ENCODE peak calls at places on chromosomes 16 and 17, in five cellular contexts. X, V, B, K and L are unnamed samples.

GRCh38 chr17:40440166-40440565 is 3.1 kb upstream of the IGFBP4 start:
- DNase-seq in X (no peak), V (no peak), B (no peak), K (no peak), L (no peak)

GRCh38 chr16:1152123-1152638 is 725 bp upstream of the CACNA1H start:
- DNase-seq in X (no peak), V (no peak), B (no peak), K (no peak), L (no peak)

GRCh38 chr16:2464333-2464732 is 4.4 kb downstream of the TEDC2 start:
- DNase-seq in X (no peak), V (no peak), B (no peak), K (no peak), L (no peak)

GRCh38 chr17:81332949-81333570 is 38.0 kb upstream of the SLC38A10 start:
- DNase-seq in X (no peak), V (no peak), B (no peak), K (no peak), L (no peak)

GRCh38 chr17:45197555-45198334 is 23.9 kb upstream of the FMNL1 start:
- DNase-seq in X (peak), V (peak), B (no peak), K (peak), L (peak)

GRCh38 chr17:30237296-30238002 is 2.0 kb upstream of the SLC6A4 start:
- DNase-seq in X (no peak), V (no peak), B (no peak), K (no peak), L (no peak)

GRCh38 chr16:15435216-15435864 is 952 bp downstream of the BMERB1 start:
- DNase-seq in X (no peak), V (no peak), B (no peak), K (no peak), L (no peak)

GRCh38 chr17:42200702-42201101 is 6.4 kb upstream of the GHDC start:
- DNase-seq in X (no peak), V (no peak), B (no peak), K (no peak), L (peak)

GRCh38 chr16:84247844-84248243 is 8.0 kb upstream of the KCNG4 start:
- DNase-seq in X (no peak), V (no peak), B (no peak), K (no peak), L (no peak)

GRCh38 chr17:64774888-64775600 is 112.9 kb upstream of the SMURF2 start:
- DNase-seq in X (no peak), V (no peak), B (no peak), K (no peak), L (no peak)

GRCh38 chr17:40304464-40304863 is 4.5 kb upstream of the RARA start:
- DNase-seq in X (no peak), V (no peak), B (no peak), K (no peak), L (no peak)

GRCh38 chr16:66873685-66874055 is 6.6 kb upstream of the PDP2 start:
- DNase-seq in X (no peak), V (no peak), B (no peak), K (no peak), L (no peak)

GRCh38 chr17:79790805-79791353 is 6.0 kb downstream of the CBX8 start:
- DNase-seq in X (no peak), V (no peak), B (no peak), K (no peak), L (no peak)

GRCh38 chr17:41705271-41705991 is 6.7 kb upstream of the GAST start:
- DNase-seq in X (no peak), V (no peak), B (no peak), K (no peak), L (no peak)

GRCh38 chr16:4702466-4702808 is 9.1 kb downstream of the NUDT16L1 start:
- DNase-seq in X (no peak), V (no peak), B (no peak), K (no peak), L (no peak)

GRCh38 chr16:81841709-81842108 is 62.6 kb downstream of the PLCG2 start:
- DNase-seq in X (no peak), V (no peak), B (no peak), K (no peak), L (no peak)

GRCh38 chr17:76844485-76844829 is 23.7 kb upstream of the MGAT5B start:
- DNase-seq in X (no peak), V (no peak), B (no peak), K (no peak), L (no peak)

GRCh38 chr17:79750650-79751545 is 20.2 kb downstream of the ENPP7 start:
- DNase-seq in X (no peak), V (no peak), B (no peak), K (no peak), L (no peak)

GRCh38 chr17:6355196-6355595 is 79.7 kb downstream of the AIPL1 start:
- DNase-seq in X (no peak), V (no peak), B (peak), K (no peak), L (no peak)

GRCh38 chr17:7352559-7352889 is 562 bp downstream of the KCTD11 start:
- DNase-seq in X (no peak), V (no peak), B (no peak), K (no peak), L (no peak)

GRCh38 chr16:69105501-69106361 is at the start of gene HAS3:
- DNase-seq in X (peak), V (no peak), B (no peak), K (peak), L (peak)
- TF ChIP-seq POLR2AphosphoS5 in X (peak), V (no peak), B (no peak), K (peak), L (peak)

GRCh38 chr17:17497845-17498520 is 1.8 kb upstream of the RASD1 start:
- DNase-seq in X (no peak), V (no peak), B (no peak), K (no peak), L (no peak)

GRCh38 chr17:17495448-17496188 is 577 bp downstream of the RASD1 start:
- DNase-seq in X (peak), V (no peak), B (no peak), K (no peak), L (peak)

GRCh38 chr17:17494499-17495447 is 1.4 kb downstream of the RASD1 start:
- DNase-seq in X (peak), V (peak), B (no peak), K (no peak), L (peak)

GRCh38 chr17:17497065-17497844 is 1.1 kb upstream of the RASD1 start:
- DNase-seq in X (no peak), V (no peak), B (no peak), K (no peak), L (no peak)

GRCh38 chr17:17496189-17497064 is at the start of gene RASD1:
- DNase-seq in X (peak), V (peak), B (no peak), K (no peak), L (peak)
- TF ChIP-seq POLR2AphosphoS5 in X (peak), V (peak), B (no peak), K (no peak), L (peak)

GRCh38 chr17:71283486-71283885 is 837.3 kb upstream of the SOX9 start:
- DNase-seq in X (no peak), V (no peak), B (no peak), K (no peak), L (no peak)

GRCh38 chr17:71287246-71287828 is 833.5 kb upstream of the SOX9 start:
- DNase-seq in X (no peak), V (no peak), B (no peak), K (no peak), L (peak)

GRCh38 chr17:71284032-71284755 is 836.6 kb upstream of the SOX9 start:
- DNase-seq in X (no peak), V (no peak), B (no peak), K (no peak), L (no peak)

DNA sequence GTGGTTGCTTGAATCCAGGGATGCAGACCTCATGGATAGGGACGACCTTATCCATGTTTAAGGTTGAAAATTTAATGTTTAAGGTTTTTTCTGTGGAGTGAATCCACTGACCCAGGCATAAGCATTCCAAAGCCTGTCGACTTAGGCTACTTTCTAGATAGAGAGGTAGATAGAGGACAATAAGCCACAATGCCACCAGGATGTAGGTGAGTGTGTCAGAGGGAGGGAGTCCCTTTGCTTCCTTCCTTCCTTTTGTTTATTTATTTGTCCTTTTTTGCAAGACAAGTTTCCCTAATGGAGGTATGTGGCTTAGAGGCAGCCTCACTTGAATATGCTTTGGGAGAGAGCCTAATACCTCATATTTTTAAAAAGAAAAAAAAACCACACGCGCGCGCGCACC is 834.2 kb upstream of the SOX9 start:
- DNase-seq in X (no peak), V (no peak), B (no peak), K (no peak), L (no peak)
- TF ChIP-seq POLR2AphosphoS5 in X (no peak), V (no peak), B (no peak), K (no peak), L (no peak)

DNA sequence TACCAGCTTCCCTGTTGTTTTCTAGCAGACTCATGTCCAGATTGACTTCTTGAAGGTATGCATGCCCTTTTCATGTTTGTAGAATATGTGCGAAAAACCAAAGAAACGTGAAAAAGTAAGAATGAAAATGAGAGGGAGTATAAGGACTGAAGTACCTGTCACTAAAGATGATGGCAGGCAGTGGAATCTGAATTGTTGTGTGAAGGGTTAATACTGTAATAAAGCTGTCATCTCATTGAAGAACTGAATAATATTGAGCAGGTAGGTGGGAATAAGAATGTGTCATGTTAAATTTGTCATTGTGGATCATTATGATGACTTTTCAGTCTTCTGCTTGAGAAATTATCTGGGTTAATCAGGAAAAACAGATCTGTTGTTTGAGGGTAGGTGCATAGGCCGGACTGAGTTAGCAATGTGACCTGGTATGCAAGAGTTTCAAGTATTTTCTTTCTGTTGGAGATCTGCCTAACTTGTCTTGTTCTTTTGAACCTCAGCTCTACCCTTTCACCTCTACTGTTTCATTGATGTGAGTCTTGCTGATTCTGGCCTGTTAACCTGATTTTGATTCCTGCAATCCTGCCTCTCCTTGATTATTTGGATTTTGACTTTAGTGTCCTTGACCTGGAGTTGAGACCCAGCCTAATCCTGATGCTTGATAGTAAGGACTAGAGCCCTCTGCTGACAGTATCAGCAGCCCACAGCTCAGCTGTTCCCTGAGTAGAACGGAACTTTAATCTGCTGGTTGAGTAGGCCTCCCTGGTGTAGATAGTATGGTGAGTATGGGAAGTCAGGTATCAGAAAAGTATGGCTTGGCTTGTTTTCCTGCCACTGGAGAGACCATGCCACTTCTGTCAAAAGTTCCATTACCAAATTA is 64.6 kb downstream of the MAP2K4 start:
- DNase-seq in X (no peak), V (no peak), B (no peak), K (no peak), L (no peak)
- TF ChIP-seq POLR2AphosphoS5 in X (no peak), V (no peak), B (no peak), K (no peak), L (no peak)